ENCODE peak calls at places on chromosomes 3 and 15, in nine cellular contexts. B is colonic mucosa, F is PC-3, Q is heart right ventricle, L is adrenal gland, U is DND-41, C is HCT116, Z is H9, N is cardiac muscle cell. A is an unnamed sample. For H3K4me1 and H3K9me3, the result is how much of the 10 kb centered on the place peaks cover.

GRCh38 chr3:42188365-42188764 is 77.6 kb downstream of the CCK start:
- DNase-seq in L (no peak), C (no peak), U (no peak), B (no peak), F (no peak), Z (no peak), N (no peak), Q (no peak), A (no peak)

GRCh38 chr15:90001062-90001682 is at the start of gene ZNF710:
- DNase-seq in Z (peak), U (peak), B (no peak), C (no peak), L (peak), F (peak), N (peak), Q (peak), A (peak)

GRCh38 chr3:58608648-58609047 is 31.5 kb upstream of the FAM107A start:
- DNase-seq in U (no peak), F (peak), B (no peak), C (no peak), Q (peak), N (no peak), L (no peak), Z (no peak), A (no peak)

GRCh38 chr3:63193647-63194046 is 84.5 kb upstream of the SYNPR start:
- DNase-seq in C (peak), F (peak), L (no peak), Z (no peak), Q (no peak), B (no peak), N (peak), U (no peak), A (peak)

GRCh38 chr3:181487236-181487978 is 224.3 kb upstream of the SOX2 start:
- DNase-seq in Q (no peak), C (no peak), F (no peak), B (no peak), N (no peak), U (no peak), Z (no peak), L (no peak), A (no peak)

GRCh38 chr15:84980196-84981053 is 1.2 kb upstream of the PDE8A start:
- DNase-seq in Q (peak), U (peak), N (peak), Z (peak), C (peak), F (peak), L (peak), B (peak), A (peak)

GRCh38 chr15:95068847-95069518 is 837.6 kb downstream of the MCTP2 start:
- DNase-seq in L (no peak), Q (no peak), N (no peak), U (no peak), B (no peak), Z (no peak), C (no peak), F (no peak), A (no peak)

GRCh38 chr15:90871716-90872480 is 3.5 kb downstream of the FURIN start:
- DNase-seq in B (peak), Z (peak), F (no peak), L (no peak), C (no peak), U (no peak), N (peak), Q (peak), A (peak)

GRCh38 chr15:100715571-100716455 is 113.4 kb downstream of the ASB7 start:
- DNase-seq in B (peak), C (no peak), F (no peak), L (peak), U (no peak), N (peak), Q (peak), Z (peak), A (no peak)

GRCh38 chr3:126102530-126102951 is 18.6 kb upstream of the SLC41A3 start:
- DNase-seq in N (no peak), C (no peak), U (no peak), Z (no peak), Q (peak), L (no peak), B (peak), F (no peak), A (peak)

GRCh38 chr3:139655880-139656279 is 21.9 kb downstream of the NMNAT3 start:
- DNase-seq in L (no peak), U (no peak), Q (no peak), B (no peak), Z (no peak), N (no peak), F (no peak), C (no peak), A (peak)

GRCh38 chr3:126961791-126962461 is 21.0 kb upstream of the PLXNA1 start:
- DNase-seq in N (no peak), Z (no peak), U (no peak), B (no peak), Q (peak), F (no peak), C (no peak), L (no peak), A (no peak)

GRCh38 chr3:152471814-152472605 is 203.3 kb downstream of the MBNL1 start:
- DNase-seq in Z (peak), N (peak), L (peak), U (peak), Q (no peak), C (peak), F (peak), B (peak), A (peak)

GRCh38 chr3:78659386-78659987 is 1108.3 kb downstream of the ROBO1 start:
- DNase-seq in Z (no peak), B (peak), F (peak), N (peak), Q (no peak), U (peak), C (peak), L (peak), A (peak)

GRCh38 chr3:187183210-187183862 is 13.9 kb upstream of the RTP1 start:
- DNase-seq in L (no peak), F (no peak), B (no peak), N (no peak), Z (peak), C (no peak), Q (no peak), U (peak), A (peak)
- H3K4me1 ChIP-seq in L (under half), F (under half), B (under half), N (under half), Z (under half), C (under half), Q (under half), U (under half), A (under half)

GRCh38 chr15:99632521-99632920 is 66.7 kb downstream of the MEF2A start:
- DNase-seq in F (no peak), L (no peak), Q (no peak), Z (no peak), C (no peak), U (no peak), B (no peak), N (no peak), A (no peak)
- H3K9me3 ChIP-seq in F (under half), L (under half), Q (under half), Z (under half), C (under half), U (under half), B (under half), N (under half), A (under half)

GRCh38 chr3:191262650-191263049 is 63.6 kb downstream of the OSTN start:
- DNase-seq in L (no peak), Q (no peak), C (no peak), B (no peak), Z (no peak), U (no peak), F (no peak), N (no peak), A (no peak)

GRCh38 chr3:191261304-191261638 is 62.2 kb downstream of the OSTN start:
- DNase-seq in L (no peak), Q (no peak), N (no peak), C (no peak), F (no peak), B (no peak), Z (no peak), U (no peak), A (no peak)

GRCh38 chr3:191263365-191263764 is 64.3 kb downstream of the OSTN start:
- DNase-seq in C (no peak), N (no peak), L (no peak), B (no peak), U (no peak), Q (no peak), F (no peak), Z (no peak), A (no peak)

GRCh38 chr3:191259486-191259885 is 60.4 kb downstream of the OSTN start:
- DNase-seq in U (no peak), Q (no peak), F (no peak), C (no peak), L (no peak), Z (no peak), B (no peak), N (no peak), A (no peak)

GRCh38 chr3:191260431-191261303 is 61.6 kb downstream of the OSTN start:
- DNase-seq in C (no peak), U (no peak), N (no peak), F (no peak), L (no peak), Z (no peak), B (no peak), Q (no peak), A (no peak)
- H3K4me1 ChIP-seq in C (under half), U (under half), N (under half), F (under half), L (under half), Z (under half), B (under half), Q (under half), A (under half)

GRCh38 chr15:56227315-56227714 is 16.4 kb downstream of the RFX7 start:
- DNase-seq in Z (no peak), N (no peak), B (no peak), C (no peak), Q (no peak), U (no peak), F (no peak), L (no peak), A (no peak)
- H3K9me3 ChIP-seq in Z (under half), N (under half), B (under half), C (under half), Q (under half), U (under half), F (under half), L (under half), A (under half)

GRCh38 chr3:172152294-172152649 is 112.9 kb downstream of the FNDC3B start:
- DNase-seq in B (no peak), N (no peak), Q (no peak), F (no peak), U (no peak), C (no peak), Z (no peak), L (no peak), A (no peak)
- H3K4me1 ChIP-seq in B (under half), N (half or more), Q (half or more), F (half or more), U (under half), C (half or more), Z (under half), L (under half), A (half or more)

DNA sequence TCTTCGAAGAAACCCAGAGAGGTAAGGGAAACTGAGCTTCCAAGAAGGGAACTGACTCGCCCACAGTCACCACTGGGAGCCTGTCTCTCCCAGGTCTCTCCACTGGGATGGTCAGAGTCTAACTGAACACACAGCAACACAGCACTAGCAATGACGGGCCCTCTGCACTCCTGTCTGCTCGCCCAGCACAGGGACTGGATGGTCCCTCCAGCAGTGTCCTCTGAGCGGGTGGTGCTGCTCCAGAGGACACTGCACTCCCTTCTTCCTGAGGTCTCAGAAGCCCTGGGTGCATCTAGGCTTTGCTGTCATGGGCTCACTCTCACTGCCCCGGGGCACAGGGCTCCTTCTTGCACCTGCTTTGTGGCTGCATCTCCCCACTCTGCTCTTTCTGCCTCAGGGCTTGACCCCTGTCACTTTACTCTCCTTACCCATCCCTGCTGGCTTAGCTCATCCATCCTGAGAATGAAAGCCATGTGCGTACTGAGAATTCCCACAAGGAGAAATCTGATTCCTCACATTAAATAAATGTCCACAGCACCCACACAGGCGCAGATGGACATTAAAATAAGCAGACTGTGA is 356.6 kb downstream of the GABRG3 start:
- DNase-seq in Q (no peak), C (no peak), N (no peak), U (no peak), F (no peak), B (no peak), L (no peak), Z (no peak), A (no peak)
- H3K9me3 ChIP-seq in Q (under half), C (under half), N (under half), U (under half), F (under half), B (under half), L (under half), Z (under half), A (under half)

A was measured in adipocyte.